ENCODE peak calls at places on chromosomes 4 and X, in six cellular contexts. O is fibroblast of pulmonary artery, D is choroid plexus epithelial cell, T is mucosa of descending colon, I is lower leg skin, V is tibial artery. Z is an unnamed sample.
A peak's percentile ranks its signal among the peaks of the same experiment; 100 is the strongest.

GRCh38 chrX:103913356-103914020 is 48.9 kb upstream of the TMSB15B start:
- DNase-seq in O (peak; percentile 1), D (peak; percentile 33), T (no peak), I (no peak), V (no peak), Z (no peak)

GRCh38 chrX:108811891-108812290 is 75.5 kb upstream of the IRS4 start:
- DNase-seq in O (no peak), D (no peak), T (no peak), I (no peak), V (no peak), Z (no peak)

GRCh38 chrX:12895856-12896255 is 10.6 kb upstream of the TLR8 start:
- DNase-seq in O (peak; percentile 55), D (peak; percentile 6), T (no peak), I (no peak), V (no peak), Z (no peak)

GRCh38 chr4:67891645-67892044 is 7.8 kb upstream of the TMPRSS11D start:
- DNase-seq in O (no peak), D (no peak), T (no peak), I (no peak), V (no peak), Z (no peak)

GRCh38 chr4:7296661-7297335 is 104.5 kb downstream of the SORCS2 start:
- DNase-seq in O (no peak), D (no peak), T (no peak), I (no peak), V (no peak), Z (no peak)

GRCh38 chr4:154164931-154165839 is 326.4 kb downstream of the DCHS2 start:
- DNase-seq in O (peak; percentile 78), D (peak; percentile 88), T (no peak), I (peak; percentile 23), V (peak; percentile 62), Z (no peak)

GRCh38 chr4:177441061-177441802 is 1.0 kb downstream of the AGA start:
- DNase-seq in O (peak; percentile 10), D (peak; percentile 28), T (peak; percentile 32), I (peak; percentile 27), V (no peak), Z (no peak)

GRCh38 chr4:8701101-8702019 is 108.8 kb downstream of the CPZ start:
- DNase-seq in O (no peak), D (no peak), T (no peak), I (no peak), V (peak; percentile 44), Z (no peak)

GRCh38 chrX:118459494-118459893 is 36.1 kb upstream of the DOCK11 start:
- DNase-seq in O (peak; percentile 52), D (peak; percentile 64), T (peak; percentile 1), I (no peak), V (no peak), Z (no peak)

GRCh38 chr4:128862608-128863313 is 53.3 kb downstream of the JADE1 start:
- DNase-seq in O (no peak), D (peak; percentile 23), T (no peak), I (no peak), V (no peak), Z (no peak)

GRCh38 chrX:53094584-53094908 is 604 bp downstream of the KANTR start:
- DNase-seq in O (no peak), D (no peak), T (no peak), I (no peak), V (no peak), Z (no peak)

GRCh38 chr4:151104621-151105020 is 5.2 kb downstream of the RPS3A start:
- DNase-seq in O (no peak), D (no peak), T (no peak), I (no peak), V (no peak), Z (no peak)

GRCh38 chrX:134948333-134949241 is 42.2 kb upstream of the SMIM10 start:
- DNase-seq in O (peak; percentile 81), D (peak; percentile 89), T (no peak), I (no peak), V (no peak), Z (no peak)

GRCh38 chr4:183576701-183577100 is 71.8 kb downstream of the ING2 start:
- DNase-seq in O (no peak), D (peak; percentile 34), T (no peak), I (no peak), V (no peak), Z (no peak)

GRCh38 chr4:165767671-165768070 is 105.4 kb upstream of the TLL1 start:
- DNase-seq in O (no peak), D (no peak), T (no peak), I (no peak), V (no peak), Z (no peak)

GRCh38 chrX:118644378-118644777 is 83.0 kb upstream of the IL13RA1 start:
- DNase-seq in O (peak; percentile 70), D (peak; percentile 80), T (peak; percentile 23), I (no peak), V (no peak), Z (no peak)

GRCh38 chr4:159142254-159142653 is 39.4 kb downstream of the RAPGEF2 start:
- DNase-seq in O (peak; percentile 29), D (peak; percentile 67), T (no peak), I (no peak), V (no peak), Z (no peak)

GRCh38 chrX:49059209-49060191 is 701 bp downstream of the CCDC120 start:
- DNase-seq in O (no peak), D (no peak), T (peak; percentile 49), I (no peak), V (no peak), Z (no peak)

GRCh38 chrX:13863326-13863725 is 46.4 kb upstream of the GPM6B start:
- DNase-seq in O (no peak), D (peak; percentile 28), T (no peak), I (no peak), V (no peak), Z (no peak)

GRCh38 chrX:139234898-139235297 is 295.6 kb upstream of the F9 start:
- DNase-seq in O (no peak), D (no peak), T (no peak), I (no peak), V (no peak), Z (no peak)

GRCh38 chr4:8656711-8657380 is 64.3 kb downstream of the CPZ start:
- DNase-seq in O (no peak), D (no peak), T (no peak), I (no peak), V (no peak), Z (no peak)

GRCh38 chr4:103498161-103499070 is 221.4 kb downstream of the TACR3 start:
- DNase-seq in O (peak; percentile 50), D (peak; percentile 33), T (no peak), I (no peak), V (no peak), Z (no peak)

GRCh38 chrX:11944486-11944885 is 186.4 kb downstream of the MSL3 start:
- DNase-seq in O (peak; percentile 77), D (peak; percentile 76), T (no peak), I (no peak), V (no peak), Z (peak; percentile 44)

GRCh38 chr4:183807420-183808101 is 97.5 kb upstream of the STOX2 start:
- DNase-seq in O (no peak), D (no peak), T (no peak), I (no peak), V (no peak), Z (no peak)

GRCh38 chrX:84046403-84046984 is 141.5 kb downstream of the RPS6KA6 start:
- DNase-seq in O (peak; percentile 37), D (peak; percentile 52), T (peak; percentile 5), I (no peak), V (no peak), Z (peak; percentile 14)
- TF ChIP-seq CTCF in O (peak; percentile 64), D (peak; percentile 74), T (peak; percentile 31), I (no peak), V (peak; percentile 42), Z (peak; percentile 74)

GRCh38 chr4:56430203-56430602 is 5.2 kb downstream of the PPAT start:
- DNase-seq in O (no peak), D (no peak), T (no peak), I (no peak), V (no peak), Z (no peak)

GRCh38 chr4:56435748-56436442 is at the start of gene PAICS:
- DNase-seq in O (peak; percentile 95), D (peak; percentile 95), T (peak; percentile 94), I (peak; percentile 91), V (peak; percentile 95), Z (peak; percentile 98)

GRCh38 chr4:56433280-56433679 is 2.1 kb downstream of the PPAT start:
- DNase-seq in O (no peak), D (no peak), T (no peak), I (no peak), V (no peak), Z (no peak)

GRCh38 chr4:56434599-56435000 is 815 bp downstream of the PPAT start:
- DNase-seq in O (peak; percentile 70), D (peak; percentile 76), T (no peak), I (no peak), V (no peak), Z (no peak)

GRCh38 chr4:56435001-56435747 is at the start of gene PPAT:
- DNase-seq in O (peak; percentile 98), D (peak; percentile 99), T (peak; percentile 99), I (peak; percentile 97), V (peak; percentile 99), Z (peak; percentile 99)
- TF ChIP-seq CTCF in O (peak; percentile 13), D (peak; percentile 25), T (peak; percentile 58), I (no peak), V (no peak), Z (peak; percentile 36)

GRCh38 chr4:100576570-100576969 is 58.7 kb upstream of the EMCN start:
- DNase-seq in O (no peak), D (no peak), T (no peak), I (no peak), V (no peak), Z (no peak)
- TF ChIP-seq CTCF in O (no peak), D (no peak), T (no peak), I (no peak), V (no peak), Z (no peak)

GRCh38 chr4:4524364-4524763 is 17.5 kb downstream of the STX18 start:
- DNase-seq in O (no peak), D (peak; percentile 63), T (no peak), I (no peak), V (no peak), Z (no peak)
- TF ChIP-seq CTCF in O (no peak), D (peak; percentile 54), T (no peak), I (no peak), V (no peak), Z (no peak)

Z was measured in glutamatergic neuron.